ENCODE peak calls at places on chromosomes 3 and 15, in seven cellular contexts. X, I, W, T, H, Q and F are unnamed samples.
A peak's percentile ranks its signal among the peaks of the same experiment; 100 is the strongest.

GRCh38 chr3:52777959-52778805 is 783 bp downstream of the ITIH1 start:
- DNase-seq in X (peak; percentile 36), I (no peak), W (peak; percentile 7), T (no peak), H (no peak), Q (peak; percentile 30), F (peak; percentile 49)

GRCh38 chr3:175270199-175270837 is 411.2 kb downstream of the NAALADL2 start:
- DNase-seq in X (no peak), I (peak; percentile 87), W (no peak), T (peak; percentile 69), H (no peak), Q (no peak), F (no peak)

GRCh38 chr15:42344763-42345162 is 14.5 kb upstream of the CAPN3 start:
- DNase-seq in X (no peak), I (no peak), W (no peak), T (no peak), H (peak; percentile 58), Q (no peak), F (no peak)

GRCh38 chr3:67202053-67202452 is 203.9 kb downstream of the KBTBD8 start:
- DNase-seq in X (no peak), I (no peak), W (no peak), T (no peak), H (no peak), Q (no peak), F (no peak)

GRCh38 chr3:127457094-127457475 is 133.4 kb downstream of the TPRA1 start:
- DNase-seq in X (no peak), I (no peak), W (no peak), T (no peak), H (no peak), Q (peak; percentile 51), F (peak; percentile 83)

GRCh38 chr3:52046186-52046913 is 10.0 kb downstream of the DUSP7 start:
- DNase-seq in X (no peak), I (no peak), W (no peak), T (no peak), H (no peak), Q (no peak), F (peak; percentile 90)

GRCh38 chr3:101252307-101252706 is 68.1 kb downstream of the IMPG2 start:
- DNase-seq in X (no peak), I (no peak), W (no peak), T (no peak), H (no peak), Q (no peak), F (no peak)

GRCh38 chr3:61562042-61562809 is 855 bp downstream of the PTPRG start:
- DNase-seq in X (no peak), I (no peak), W (peak; percentile 10), T (no peak), H (no peak), Q (peak; percentile 52), F (peak; percentile 78)

GRCh38 chr15:99157456-99157855 is 52.6 kb downstream of the SYNM start:
- DNase-seq in X (no peak), I (no peak), W (no peak), T (no peak), H (no peak), Q (no peak), F (no peak)

GRCh38 chr3:46925585-46925934 is 48.0 kb downstream of the PTH1R start:
- DNase-seq in X (no peak), I (no peak), W (no peak), T (no peak), H (no peak), Q (peak; percentile 89), F (peak; percentile 72)

GRCh38 chr3:153513236-153513635 is 351.2 kb downstream of the RAP2B start:
- DNase-seq in X (no peak), I (no peak), W (no peak), T (no peak), H (no peak), Q (no peak), F (no peak)

GRCh38 chr3:22887664-22888291 is 315.3 kb upstream of the UBE2E2 start:
- DNase-seq in X (no peak), I (peak; percentile 22), W (no peak), T (peak; percentile 6), H (peak; percentile 1), Q (no peak), F (no peak)

GRCh38 chr3:156551746-156552145 is 3.2 kb downstream of the SSR3 start:
- DNase-seq in X (no peak), I (no peak), W (no peak), T (no peak), H (no peak), Q (no peak), F (no peak)

GRCh38 chr3:30225021-30225420 is 381.4 kb upstream of the TGFBR2 start:
- DNase-seq in X (no peak), I (no peak), W (no peak), T (no peak), H (no peak), Q (no peak), F (no peak)

GRCh38 chr3:9770276-9770812 is 597 bp upstream of the CAMK1 start:
- DNase-seq in X (no peak), I (no peak), W (no peak), T (no peak), H (no peak), Q (peak; percentile 94), F (peak; percentile 95)

GRCh38 chr3:112649478-112649735 is 8.5 kb upstream of the CCDC80 start:
- DNase-seq in X (no peak), I (no peak), W (no peak), T (no peak), H (no peak), Q (no peak), F (no peak)

GRCh38 chr3:104750581-104750980 is 616.1 kb upstream of the ALCAM start:
- DNase-seq in X (no peak), I (no peak), W (no peak), T (no peak), H (no peak), Q (no peak), F (no peak)

GRCh38 chr3:58383476-58383875 is 50.2 kb downstream of the PDHB start:
- DNase-seq in X (no peak), I (no peak), W (no peak), T (no peak), H (no peak), Q (no peak), F (no peak)

GRCh38 chr3:156615592-156616173 is 58.7 kb upstream of the TIPARP start:
- DNase-seq in X (no peak), I (no peak), W (no peak), T (no peak), H (no peak), Q (peak; percentile 29), F (no peak)

GRCh38 chr3:107938128-107938527 is 152.7 kb downstream of the CD47 start:
- DNase-seq in X (no peak), I (peak; percentile 36), W (no peak), T (no peak), H (peak; percentile 10), Q (peak; percentile 50), F (no peak)

GRCh38 chr3:47266709-47267489 is 15.7 kb downstream of the KIF9 start:
- DNase-seq in X (peak; percentile 78), I (no peak), W (no peak), T (no peak), H (peak; percentile 75), Q (peak; percentile 88), F (peak; percentile 88)

GRCh38 chr15:71329509-71330260 is 214.4 kb downstream of the THSD4 start:
- DNase-seq in X (no peak), I (no peak), W (no peak), T (no peak), H (no peak), Q (no peak), F (no peak)

GRCh38 chr3:101950985-101951733 is 101.8 kb downstream of the NFKBIZ start:
- DNase-seq in X (no peak), I (no peak), W (no peak), T (no peak), H (no peak), Q (no peak), F (no peak)

GRCh38 chr3:49614936-49615335 is 59.2 kb upstream of the APEH start:
- DNase-seq in X (peak; percentile 38), I (no peak), W (no peak), T (no peak), H (no peak), Q (no peak), F (peak; percentile 16)

GRCh38 chr15:56968821-56969220 is 50.4 kb downstream of the TCF12 start:
- DNase-seq in X (no peak), I (no peak), W (no peak), T (no peak), H (no peak), Q (no peak), F (no peak)

GRCh38 chr15:81573098-81573746 is 199.2 kb upstream of the TMC3 start:
- DNase-seq in X (no peak), I (no peak), W (no peak), T (no peak), H (no peak), Q (no peak), F (no peak)

GRCh38 chr3:171225101-171225674 is 198.7 kb upstream of the SLC2A2 start:
- DNase-seq in X (no peak), I (no peak), W (no peak), T (no peak), H (no peak), Q (no peak), F (no peak)

GRCh38 chr15:99558084-99558483 is 7.7 kb upstream of the MEF2A start:
- DNase-seq in X (no peak), I (no peak), W (no peak), T (no peak), H (no peak), Q (no peak), F (no peak)

GRCh38 chr3:139975592-139976360 is 40.8 kb downstream of the CLSTN2 start:
- DNase-seq in X (no peak), I (peak; percentile 61), W (no peak), T (no peak), H (no peak), Q (peak; percentile 45), F (no peak)